ENCODE peak calls at places on chromosomes 12 and 14, in five cellular contexts. One of them, this sample, is unnamed.

GRCh38 chr12:105641742-105642141 is 311.3 kb downstream of the C12orf75 start:
- DNase-seq in Panc1: no peak
- DNase-seq in cardiac muscle cell: no peak
- DNase-seq in neural progenitor cell: no peak
- DNase-seq in Caco-2: no peak
- DNase-seq in this sample: no peak

GRCh38 chr14:64646103-64646502 is 58.1 kb upstream of the PLEKHG3 start:
- DNase-seq in Panc1: no peak
- DNase-seq in cardiac muscle cell: peak
- DNase-seq in neural progenitor cell: no peak
- DNase-seq in Caco-2: peak
- DNase-seq in this sample: no peak

GRCh38 chr14:32258574-32258973 is 55.5 kb upstream of the RNU6-8 start:
- DNase-seq in Panc1: no peak
- DNase-seq in cardiac muscle cell: peak
- DNase-seq in neural progenitor cell: no peak
- DNase-seq in Caco-2: no peak
- DNase-seq in this sample: no peak

GRCh38 chr12:1436996-1437395 is 157.4 kb downstream of the FBXL14 start:
- DNase-seq in Panc1: no peak
- DNase-seq in cardiac muscle cell: no peak
- DNase-seq in neural progenitor cell: no peak
- DNase-seq in Caco-2: no peak
- DNase-seq in this sample: no peak

GRCh38 chr14:32593290-32593942 is 264.3 kb downstream of the AKAP6 start:
- DNase-seq in Panc1: no peak
- DNase-seq in cardiac muscle cell: peak
- DNase-seq in neural progenitor cell: no peak
- DNase-seq in Caco-2: no peak
- DNase-seq in this sample: no peak

GRCh38 chr14:92927396-92928257 is 4.7 kb downstream of the CHGA start:
- DNase-seq in Panc1: no peak
- DNase-seq in cardiac muscle cell: no peak
- DNase-seq in neural progenitor cell: no peak
- DNase-seq in Caco-2: no peak
- DNase-seq in this sample: no peak

GRCh38 chr12:92058664-92059063 is 87.0 kb downstream of the BTG1 start:
- DNase-seq in Panc1: no peak
- DNase-seq in cardiac muscle cell: no peak
- DNase-seq in neural progenitor cell: no peak
- DNase-seq in Caco-2: no peak
- DNase-seq in this sample: no peak

GRCh38 chr14:59187802-59188460 is 536 bp upstream of the DAAM1 start:
- DNase-seq in Panc1: peak
- DNase-seq in cardiac muscle cell: no peak
- DNase-seq in neural progenitor cell: peak
- DNase-seq in Caco-2: peak
- DNase-seq in this sample: peak

GRCh38 chr14:71319646-71320045 is 412.4 kb downstream of the PCNX1 start:
- DNase-seq in Panc1: peak
- DNase-seq in cardiac muscle cell: peak
- DNase-seq in neural progenitor cell: peak
- DNase-seq in Caco-2: peak
- DNase-seq in this sample: peak

GRCh38 chr12:128786741-128787391 is 36.9 kb downstream of the SLC15A4 start:
- DNase-seq in Panc1: no peak
- DNase-seq in cardiac muscle cell: no peak
- DNase-seq in neural progenitor cell: no peak
- DNase-seq in Caco-2: no peak
- DNase-seq in this sample: no peak

GRCh38 chr12:64801381-64801780 is 23.1 kb upstream of the TBC1D30 start:
- DNase-seq in Panc1: no peak
- DNase-seq in cardiac muscle cell: no peak
- DNase-seq in neural progenitor cell: peak
- DNase-seq in Caco-2: no peak
- DNase-seq in this sample: no peak

GRCh38 chr12:24997970-24998582 is 49.2 kb upstream of the BCAT1 start:
- DNase-seq in Panc1: peak
- DNase-seq in cardiac muscle cell: peak
- DNase-seq in neural progenitor cell: no peak
- DNase-seq in Caco-2: no peak
- DNase-seq in this sample: no peak

DNA sequence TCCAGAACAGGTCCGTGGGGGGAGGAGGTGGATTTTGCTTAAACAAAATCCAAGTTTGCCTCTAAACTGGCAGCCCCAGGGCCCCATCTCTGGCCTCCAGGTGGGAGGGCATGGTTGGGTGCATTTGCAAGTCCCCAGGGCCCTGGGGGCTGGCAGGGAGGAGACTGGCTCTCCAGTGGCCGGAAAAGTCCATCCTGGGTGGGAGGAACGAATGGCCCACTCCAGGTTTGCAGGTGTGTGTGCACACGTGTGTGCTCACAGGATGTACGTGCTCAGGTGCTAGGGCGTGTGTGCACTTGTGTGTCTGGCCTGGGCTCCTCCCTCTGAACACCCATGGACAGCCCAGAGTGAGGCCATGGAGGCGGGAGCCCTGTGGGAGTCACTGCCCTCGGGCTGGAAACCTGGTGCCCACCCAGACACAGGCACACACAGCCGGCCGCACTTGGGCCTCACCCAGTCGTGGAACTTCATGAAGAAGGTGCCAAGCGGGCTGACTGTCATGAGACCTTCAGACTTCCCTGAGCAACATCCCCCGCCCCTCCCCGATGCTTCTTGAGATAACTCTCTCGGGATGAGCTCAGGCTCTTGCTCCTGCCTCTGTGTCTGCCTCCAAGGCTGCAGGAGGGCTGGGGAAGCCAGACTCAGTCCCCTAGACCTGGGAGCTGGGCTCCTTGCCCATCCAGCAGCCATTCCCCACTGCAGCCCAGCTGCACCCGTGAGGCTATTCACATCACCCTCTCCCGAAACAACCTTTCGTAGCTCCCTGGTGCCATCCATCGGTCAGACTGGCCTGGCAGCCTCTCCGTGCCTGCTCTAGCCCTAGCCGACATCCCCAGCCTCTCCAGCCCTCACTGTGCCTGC is 9.4 kb downstream of the AHNAK2 start:
- DNase-seq in Panc1: no peak
- DNase-seq in cardiac muscle cell: peak
- DNase-seq in neural progenitor cell: peak
- DNase-seq in Caco-2: no peak
- DNase-seq in this sample: peak
- H3K4me3 ChIP-seq in Panc1: peak
- H3K4me3 ChIP-seq in cardiac muscle cell: no peak
- H3K4me3 ChIP-seq in neural progenitor cell: no peak
- H3K4me3 ChIP-seq in Caco-2: no peak
- H3K4me3 ChIP-seq in this sample: no peak

GRCh38 chr14:57879516-57879915 is 13.6 kb upstream of the SLC35F4 start:
- DNase-seq in Panc1: no peak
- DNase-seq in cardiac muscle cell: no peak
- DNase-seq in neural progenitor cell: no peak
- DNase-seq in Caco-2: no peak
- DNase-seq in this sample: no peak

GRCh38 chr14:57883061-57883460 is 17.2 kb upstream of the SLC35F4 start:
- DNase-seq in Panc1: no peak
- DNase-seq in cardiac muscle cell: no peak
- DNase-seq in neural progenitor cell: no peak
- DNase-seq in Caco-2: no peak
- DNase-seq in this sample: no peak

GRCh38 chr14:57889245-57889644 is 23.4 kb upstream of the SLC35F4 start:
- DNase-seq in Panc1: no peak
- DNase-seq in cardiac muscle cell: peak
- DNase-seq in neural progenitor cell: no peak
- DNase-seq in Caco-2: no peak
- DNase-seq in this sample: no peak

DNA sequence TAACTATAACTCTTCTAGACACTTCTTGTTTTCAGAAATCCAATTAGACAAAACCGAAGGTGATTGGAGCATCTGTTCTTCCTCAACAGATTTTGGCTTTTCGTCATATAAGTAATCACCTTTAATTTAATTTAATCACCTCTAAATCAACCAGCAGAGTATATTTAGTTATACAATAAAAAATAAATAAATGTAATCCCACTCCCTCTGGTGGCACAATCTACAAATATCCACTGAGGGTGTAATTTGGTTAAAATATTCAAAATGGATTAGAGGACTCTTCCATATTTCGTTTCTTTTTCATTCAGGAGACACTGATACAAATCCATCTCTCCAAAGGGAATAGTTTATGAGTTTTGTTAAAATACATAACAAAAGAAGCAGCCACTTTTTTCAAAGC is 18.3 kb upstream of the SLC35F4 start:
- DNase-seq in Panc1: no peak
- DNase-seq in cardiac muscle cell: no peak
- DNase-seq in neural progenitor cell: no peak
- DNase-seq in Caco-2: no peak
- DNase-seq in this sample: no peak
- TF ChIP-seq CTCF in Panc1: peak
- TF ChIP-seq CTCF in cardiac muscle cell: peak
- TF ChIP-seq CTCF in neural progenitor cell: peak
- TF ChIP-seq CTCF in Caco-2: no peak
- TF ChIP-seq CTCF in this sample: no peak

GRCh38 chr12:124549629-124550028 is 17.8 kb downstream of the NCOR2 start:
- DNase-seq in Panc1: no peak
- DNase-seq in cardiac muscle cell: no peak
- DNase-seq in neural progenitor cell: no peak
- DNase-seq in Caco-2: no peak
- DNase-seq in this sample: no peak
- H3K4me3 ChIP-seq in Panc1: no peak
- H3K4me3 ChIP-seq in cardiac muscle cell: no peak
- H3K4me3 ChIP-seq in neural progenitor cell: no peak
- H3K4me3 ChIP-seq in Caco-2: no peak
- H3K4me3 ChIP-seq in this sample: peak

DNA sequence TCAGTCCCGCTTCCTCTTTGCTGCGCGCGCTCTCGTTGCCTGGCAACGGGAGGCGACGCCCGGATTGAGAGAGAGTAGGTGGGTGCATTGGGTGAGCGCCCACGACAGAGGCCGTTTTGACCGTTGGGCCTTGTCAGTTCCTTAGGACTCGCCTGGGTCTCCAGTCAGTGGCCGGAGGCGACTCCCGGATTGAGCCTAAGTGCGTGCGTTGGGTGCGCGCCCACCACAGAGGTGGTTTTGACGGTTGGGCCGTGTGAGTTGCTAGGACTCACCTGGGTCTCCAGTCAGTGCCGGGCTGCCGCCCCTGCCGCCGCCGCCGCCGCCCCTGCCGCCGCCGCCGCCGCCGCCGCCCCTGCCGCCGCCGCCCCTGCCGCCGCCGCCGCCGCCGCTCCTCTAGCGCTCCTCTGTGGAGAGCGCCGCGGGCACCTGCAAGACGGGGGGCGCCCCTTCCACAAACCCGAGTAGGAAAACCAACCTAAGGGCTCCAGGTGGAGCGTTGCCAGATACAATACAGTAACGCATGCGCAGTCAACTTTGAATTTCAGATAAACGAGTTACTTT is 37.2 kb downstream of the APOBEC1 start:
- DNase-seq in Panc1: no peak
- DNase-seq in cardiac muscle cell: no peak
- DNase-seq in neural progenitor cell: peak
- DNase-seq in Caco-2: no peak
- DNase-seq in this sample: no peak
- TF ChIP-seq CTCF in Panc1: no peak
- TF ChIP-seq CTCF in cardiac muscle cell: no peak
- TF ChIP-seq CTCF in neural progenitor cell: no peak
- TF ChIP-seq CTCF in Caco-2: no peak
- TF ChIP-seq CTCF in this sample: no peak

GRCh38 chr14:88322505-88323085 is 474 bp downstream of the KCNK10 start:
- DNase-seq in Panc1: no peak
- DNase-seq in cardiac muscle cell: no peak
- DNase-seq in neural progenitor cell: peak
- DNase-seq in Caco-2: no peak
- DNase-seq in this sample: no peak

GRCh38 chr14:88321692-88322504 is 1.2 kb downstream of the KCNK10 start:
- DNase-seq in Panc1: no peak
- DNase-seq in cardiac muscle cell: no peak
- DNase-seq in neural progenitor cell: peak
- DNase-seq in Caco-2: no peak
- DNase-seq in this sample: peak

GRCh38 chr14:88325883-88326282 is 2.8 kb upstream of the KCNK10 start:
- DNase-seq in Panc1: no peak
- DNase-seq in cardiac muscle cell: no peak
- DNase-seq in neural progenitor cell: no peak
- DNase-seq in Caco-2: no peak
- DNase-seq in this sample: no peak

GRCh38 chr14:88323520-88324199 is 591 bp upstream of the KCNK10 start:
- DNase-seq in Panc1: no peak
- DNase-seq in cardiac muscle cell: peak
- DNase-seq in neural progenitor cell: peak
- DNase-seq in Caco-2: peak
- DNase-seq in this sample: peak

DNA sequence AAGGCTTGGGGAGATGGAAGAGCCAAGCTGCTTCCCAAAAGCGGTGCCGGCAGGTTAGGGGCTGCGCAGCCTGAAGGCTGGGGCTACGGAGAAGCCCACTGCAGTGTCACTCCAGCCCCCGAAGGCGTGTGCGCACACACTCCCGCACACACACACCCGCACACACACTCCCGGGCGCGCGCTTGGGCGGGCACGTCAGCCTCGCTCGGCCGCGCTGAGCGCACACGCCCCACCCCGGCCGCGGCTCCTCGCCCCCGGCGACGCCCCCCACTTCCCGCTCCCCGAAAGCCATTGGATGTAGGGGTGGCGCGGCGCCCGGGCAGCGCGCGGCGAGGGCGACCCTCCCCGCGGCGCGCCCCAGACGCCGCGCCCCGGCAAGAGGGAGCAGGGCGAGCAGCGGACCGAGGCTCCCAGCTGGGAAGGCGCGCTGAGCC is at the start of gene KCNK10:
- DNase-seq in Panc1: no peak
- DNase-seq in cardiac muscle cell: peak
- DNase-seq in neural progenitor cell: peak
- DNase-seq in Caco-2: no peak
- DNase-seq in this sample: no peak
- H3K4me3 ChIP-seq in Panc1: peak
- H3K4me3 ChIP-seq in cardiac muscle cell: peak
- H3K4me3 ChIP-seq in neural progenitor cell: peak
- H3K4me3 ChIP-seq in Caco-2: peak
- H3K4me3 ChIP-seq in this sample: peak

GRCh38 chr12:32947203-32947795 is 50.7 kb upstream of the PKP2 start:
- DNase-seq in Panc1: peak
- DNase-seq in cardiac muscle cell: peak
- DNase-seq in neural progenitor cell: peak
- DNase-seq in Caco-2: peak
- DNase-seq in this sample: no peak
- TF ChIP-seq CTCF in Panc1: peak
- TF ChIP-seq CTCF in cardiac muscle cell: peak
- TF ChIP-seq CTCF in neural progenitor cell: peak
- TF ChIP-seq CTCF in Caco-2: peak
- TF ChIP-seq CTCF in this sample: no peak

GRCh38 chr12:47078086-47078395 is 1.4 kb upstream of the PCED1B start:
- DNase-seq in Panc1: no peak
- DNase-seq in cardiac muscle cell: no peak
- DNase-seq in neural progenitor cell: no peak
- DNase-seq in Caco-2: no peak
- DNase-seq in this sample: no peak
- H3K4me3 ChIP-seq in Panc1: peak
- H3K4me3 ChIP-seq in cardiac muscle cell: no peak
- H3K4me3 ChIP-seq in neural progenitor cell: no peak
- H3K4me3 ChIP-seq in Caco-2: no peak
- H3K4me3 ChIP-seq in this sample: no peak